ENCODE peak calls at places on chromosomes 4 and X, in ten cellular contexts. Q is breast epithelium, Y is GM12891, A is transverse colon, K is HCT116, O is H1, G is prostate gland, Z is GM12878, R is vagina, M is endothelial cell of umbilical vein. P is an unnamed sample.

GRCh38 chrX:1475881-1476280 is 23.2 kb upstream of the ASMTL start:
- DNase-seq in Q (no peak), Y (no peak), A (no peak), K (no peak), O (peak), G (no peak), Z (no peak), R (peak), M (no peak), P (no peak)

GRCh38 chrX:123807825-123808416 is 51.9 kb upstream of the XIAP start:
- DNase-seq in Q (no peak), Y (no peak), A (no peak), K (no peak), O (no peak), G (no peak), Z (no peak), R (no peak), M (no peak), P (no peak)

GRCh38 chr4:144582975-144583374 is 63.0 kb upstream of the HHIP start:
- DNase-seq in Q (no peak), Y (no peak), A (no peak), K (no peak), O (no peak), G (no peak), Z (no peak), R (no peak), M (peak), P (no peak)

GRCh38 chr4:170214101-170214500 is 124.3 kb upstream of the AADAT start:
- DNase-seq in Q (no peak), Y (no peak), A (no peak), K (no peak), O (no peak), G (no peak), Z (no peak), R (no peak), M (no peak), P (no peak)

GRCh38 chr4:101953949-101954348 is 163.4 kb downstream of the BANK1 start:
- DNase-seq in Q (no peak), Y (no peak), A (no peak), K (no peak), O (no peak), G (no peak), Z (no peak), R (no peak), M (peak), P (no peak)

GRCh38 chr4:66178901-66179300 is 508.6 kb upstream of the EPHA5 start:
- DNase-seq in Q (no peak), Y (no peak), A (no peak), K (no peak), O (no peak), G (no peak), Z (no peak), R (no peak), M (no peak), P (no peak)

GRCh38 chr4:66095065-66095464 is 424.8 kb upstream of the EPHA5 start:
- DNase-seq in Q (no peak), Y (no peak), A (no peak), K (no peak), O (no peak), G (no peak), Z (no peak), R (no peak), M (no peak), P (no peak)

GRCh38 chr4:141759796-141760425 is 123.5 kb downstream of the IL15 start:
- DNase-seq in Q (no peak), Y (no peak), A (no peak), K (no peak), O (no peak), G (no peak), Z (no peak), R (no peak), M (peak), P (no peak)

GRCh38 chrX:140034916-140035315 is 69.6 kb upstream of the CXorf66 start:
- DNase-seq in Q (no peak), Y (no peak), A (no peak), K (no peak), O (no peak), G (no peak), Z (no peak), R (no peak), M (no peak), P (no peak)

GRCh38 chr4:40749717-40750460 is at the start of gene NSUN7:
- DNase-seq in Q (peak), Y (peak), A (peak), K (no peak), O (peak), G (peak), Z (no peak), R (no peak), M (peak), P (peak)

GRCh38 chr4:1802151-1802715 is 9.1 kb downstream of the FGFR3 start:
- DNase-seq in Q (no peak), Y (no peak), A (peak), K (no peak), O (no peak), G (no peak), Z (no peak), R (no peak), M (no peak), P (no peak)

GRCh38 chrX:141314441-141314840 is 72.1 kb upstream of the SPANXC start:
- DNase-seq in Q (no peak), Y (no peak), A (no peak), K (no peak), O (no peak), G (no peak), Z (no peak), R (no peak), M (peak), P (no peak)

GRCh38 chrX:57817302-57817701 is 93.0 kb downstream of the ZXDA start:
- DNase-seq in Q (no peak), Y (no peak), A (no peak), K (no peak), O (no peak), G (no peak), Z (no peak), R (no peak), M (no peak), P (no peak)

GRCh38 chr4:70980196-70980595 is 13.3 kb upstream of the DCK start:
- DNase-seq in Q (no peak), Y (no peak), A (no peak), K (no peak), O (no peak), G (no peak), Z (no peak), R (no peak), M (no peak), P (no peak)

GRCh38 chrX:51976503-51976902 is 83.1 kb downstream of the MAGED1 start:
- DNase-seq in Q (no peak), Y (no peak), A (no peak), K (no peak), O (no peak), G (no peak), Z (no peak), R (no peak), M (no peak), P (no peak)

GRCh38 chr4:113223001-113223400 is 173.5 kb downstream of the ANK2 start:
- DNase-seq in Q (no peak), Y (no peak), A (no peak), K (no peak), O (no peak), G (no peak), Z (no peak), R (no peak), M (no peak), P (no peak)

GRCh38 chr4:187363453-187363852 is 632.1 kb upstream of the ZFP42 start:
- DNase-seq in Q (no peak), Y (no peak), A (no peak), K (no peak), O (no peak), G (no peak), Z (no peak), R (no peak), M (no peak), P (no peak)

GRCh38 chrX:74015379-74016019 is 288.5 kb upstream of the ZCCHC13 start:
- DNase-seq in Q (no peak), Y (peak), A (peak), K (peak), O (peak), G (peak), Z (peak), R (no peak), M (peak), P (peak)

GRCh38 chr4:8039290-8039689 is 99.6 kb upstream of the AFAP1 start:
- DNase-seq in Q (no peak), Y (no peak), A (peak), K (no peak), O (no peak), G (no peak), Z (no peak), R (no peak), M (peak), P (no peak)

GRCh38 chr4:121256346-121256745 is 92.2 kb upstream of the TNIP3 start:
- DNase-seq in Q (no peak), Y (no peak), A (no peak), K (peak), O (no peak), G (no peak), Z (peak), R (no peak), M (peak), P (peak)

GRCh38 chr4:99483636-99484035 is 27.2 kb upstream of the C4orf17 start:
- DNase-seq in Q (no peak), Y (no peak), A (no peak), K (no peak), O (no peak), G (no peak), Z (no peak), R (no peak), M (no peak), P (no peak)

GRCh38 chr4:158998624-158999023 is 104.3 kb upstream of the RAPGEF2 start:
- DNase-seq in Q (no peak), Y (no peak), A (peak), K (peak), O (no peak), G (no peak), Z (no peak), R (no peak), M (no peak), P (no peak)

GRCh38 chrX:46208225-46208854 is 336.9 kb downstream of the ZNF674 start:
- DNase-seq in Q (no peak), Y (no peak), A (no peak), K (no peak), O (no peak), G (no peak), Z (peak), R (no peak), M (no peak), P (no peak)

GRCh38 chrX:105698386-105698785 is 124.0 kb upstream of the NRK start:
- DNase-seq in Q (no peak), Y (no peak), A (no peak), K (no peak), O (no peak), G (no peak), Z (no peak), R (no peak), M (no peak), P (no peak)

GRCh38 chr4:140080883-140081282 is 73.1 kb downstream of the MAML3 start:
- DNase-seq in Q (no peak), Y (no peak), A (no peak), K (no peak), O (no peak), G (no peak), Z (no peak), R (no peak), M (no peak), P (no peak)

GRCh38 chr4:40553995-40554394 is 75.7 kb downstream of the RBM47 start:
- DNase-seq in Q (no peak), Y (no peak), A (no peak), K (no peak), O (no peak), G (no peak), Z (no peak), R (no peak), M (no peak), P (no peak)

GRCh38 chrX:154531626-154532025 is 15.0 kb downstream of the G6PD start:
- DNase-seq in Q (no peak), Y (no peak), A (no peak), K (no peak), O (no peak), G (no peak), Z (no peak), R (no peak), M (no peak), P (no peak)

GRCh38 chr4:145956288-145956890 is 17.8 kb upstream of the ZNF827 start:
- DNase-seq in Q (no peak), Y (no peak), A (peak), K (no peak), O (peak), G (no peak), Z (no peak), R (no peak), M (peak), P (no peak)

GRCh38 chr4:3827616-3828492 is 61.7 kb downstream of the ADRA2C start:
- DNase-seq in Q (peak), Y (no peak), A (peak), K (no peak), O (no peak), G (peak), Z (no peak), R (no peak), M (no peak), P (no peak)

GRCh38 chr4:176981074-176981473 is 188.4 kb upstream of the VEGFC start:
- DNase-seq in Q (no peak), Y (no peak), A (no peak), K (no peak), O (no peak), G (no peak), Z (no peak), R (no peak), M (no peak), P (no peak)

GRCh38 chrX:115332832-115333231 is 43.3 kb downstream of the LUZP4 start:
- DNase-seq in Q (no peak), Y (no peak), A (no peak), K (no peak), O (no peak), G (no peak), Z (no peak), R (no peak), M (no peak), P (no peak)

GRCh38 chrX:28901637-28902036 is 314.4 kb downstream of the IL1RAPL1 start:
- DNase-seq in Q (no peak), Y (no peak), A (no peak), K (no peak), O (no peak), G (no peak), Z (no peak), R (no peak), M (peak), P (no peak)

GRCh38 chr4:19193274-19193962 is 1058.3 kb upstream of the SLIT2 start:
- DNase-seq in Q (no peak), Y (no peak), A (peak), K (no peak), O (no peak), G (no peak), Z (no peak), R (no peak), M (no peak), P (no peak)

GRCh38 chr4:123423819-123424218 is 27.2 kb downstream of the SPRY1 start:
- DNase-seq in Q (no peak), Y (no peak), A (no peak), K (no peak), O (no peak), G (no peak), Z (no peak), R (no peak), M (no peak), P (no peak)

GRCh38 chr4:151371045-151371605 is 37.9 kb upstream of the FHIP1A start:
- DNase-seq in Q (no peak), Y (no peak), A (no peak), K (no peak), O (no peak), G (no peak), Z (no peak), R (no peak), M (no peak), P (no peak)

GRCh38 chr4:74375824-74376426 is 11.0 kb downstream of the EREG start:
- DNase-seq in Q (no peak), Y (no peak), A (peak), K (no peak), O (no peak), G (no peak), Z (no peak), R (no peak), M (no peak), P (no peak)
- TF ChIP-seq POLR2AphosphoS5 in Q (no peak), Y (no peak), A (peak), K (peak), O (no peak), G (no peak), Z (no peak), R (no peak), M (no peak), P (no peak)

DNA sequence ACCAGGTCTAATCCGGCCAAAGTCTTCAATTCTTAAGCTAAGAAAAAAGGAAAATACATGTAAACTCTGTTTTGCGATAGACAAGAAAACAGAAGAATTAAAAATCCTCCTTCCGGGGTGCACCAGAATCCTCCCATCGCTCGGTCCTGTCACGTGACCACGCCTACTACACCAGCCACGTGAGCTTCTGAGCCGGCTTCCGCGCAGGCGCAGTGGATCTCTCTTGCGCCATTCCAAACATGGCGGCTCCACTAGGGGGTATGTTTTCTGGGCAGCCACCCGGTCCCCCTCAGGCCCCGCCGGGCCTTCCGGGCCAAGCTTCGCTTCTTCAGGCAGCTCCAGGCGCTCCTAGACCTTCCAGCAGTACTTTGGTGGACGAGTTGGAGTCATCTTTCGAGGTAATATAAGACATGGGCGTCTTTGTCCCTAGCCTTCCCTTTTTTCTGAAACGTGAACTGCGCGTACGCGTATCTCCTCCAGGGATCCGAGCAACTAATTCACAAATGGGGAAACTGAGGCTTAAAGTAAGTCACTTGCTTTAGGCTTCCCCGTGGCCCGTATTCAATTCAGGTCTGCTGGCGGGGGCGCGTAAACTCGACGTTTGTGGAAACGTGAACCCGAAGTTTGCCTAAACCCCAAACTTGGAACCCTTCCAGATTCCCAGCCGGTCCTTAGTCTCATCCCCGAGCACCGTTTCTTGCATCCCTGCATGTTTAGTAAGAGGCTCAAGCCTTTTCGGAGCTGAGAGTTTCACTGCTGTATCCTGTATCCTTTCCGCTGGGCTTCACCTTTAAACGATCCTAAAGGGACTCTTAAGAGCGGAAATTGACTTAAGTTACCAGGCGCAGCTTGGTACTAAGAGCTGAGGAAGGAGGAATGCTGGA is at the start of gene MED28:
- DNase-seq in Q (peak), Y (peak), A (peak), K (peak), O (peak), G (peak), Z (peak), R (peak), M (peak), P (peak)
- TF ChIP-seq POLR2A in Q (peak), Y (peak), A (peak), K (peak), O (peak), G (peak), Z (peak), R (peak), M (peak), P (peak)

GRCh38 chr4:143488684-143489083 is 24.8 kb upstream of the SMARCA5 start:
- DNase-seq in Q (no peak), Y (no peak), A (no peak), K (no peak), O (no peak), G (no peak), Z (no peak), R (no peak), M (no peak), P (no peak)
- TF ChIP-seq POLR2AphosphoS5 in Q (no peak), Y (no peak), A (no peak), K (no peak), O (no peak), G (no peak), Z (no peak), R (no peak), M (no peak), P (no peak)

GRCh38 chr4:95984081-95984480 is 144.2 kb downstream of the PDHA2 start:
- DNase-seq in Q (no peak), Y (no peak), A (no peak), K (no peak), O (no peak), G (no peak), Z (no peak), R (no peak), M (no peak), P (no peak)
- TF ChIP-seq POLR2A in Q (no peak), Y (no peak), A (no peak), K (no peak), O (no peak), G (no peak), Z (no peak), R (no peak), M (no peak), P (no peak)

P was measured in GM12892.